ENCODE peak calls at places on chromosomes 11 and 22, in four cellular contexts. One of them, this sample, is unnamed.

GRCh38 chr22:31647066-31647465 is 14.9 kb downstream of the PISD start:
- DNase-seq in hepatocyte: no peak
- DNase-seq in EL: peak
- DNase-seq in fibroblast of gingiva: no peak
- DNase-seq in this sample: no peak

GRCh38 chr11:33536178-33536577 is 164.4 kb downstream of the C11orf91 start:
- DNase-seq in hepatocyte: no peak
- DNase-seq in EL: no peak
- DNase-seq in fibroblast of gingiva: no peak
- DNase-seq in this sample: no peak

GRCh38 chr11:84583106-84583505 is 1044.0 kb downstream of the DLG2 start:
- DNase-seq in fibroblast of gingiva: no peak
- DNase-seq in hepatocyte: no peak
- DNase-seq in EL: no peak
- DNase-seq in this sample: no peak

GRCh38 chr11:24779791-24780190 is 282.9 kb downstream of the LUZP2 start:
- DNase-seq in hepatocyte: no peak
- DNase-seq in EL: no peak
- DNase-seq in fibroblast of gingiva: no peak
- DNase-seq in this sample: no peak

GRCh38 chr11:125170001-125170405 is 5.5 kb downstream of the PKNOX2 start:
- DNase-seq in hepatocyte: no peak
- DNase-seq in fibroblast of gingiva: no peak
- DNase-seq in EL: no peak
- DNase-seq in this sample: no peak

GRCh38 chr11:35237860-35238715 is 99.1 kb downstream of the CD44 start:
- DNase-seq in fibroblast of gingiva: no peak
- DNase-seq in hepatocyte: peak
- DNase-seq in EL: peak
- DNase-seq in this sample: no peak

GRCh38 chr22:24433868-24434471 is 6.6 kb downstream of the ADORA2A start:
- DNase-seq in fibroblast of gingiva: peak
- DNase-seq in hepatocyte: no peak
- DNase-seq in EL: peak
- DNase-seq in this sample: peak

GRCh38 chr22:49018601-49019000 is 809.1 kb downstream of the BRD1 start:
- DNase-seq in hepatocyte: no peak
- DNase-seq in fibroblast of gingiva: no peak
- DNase-seq in EL: no peak
- DNase-seq in this sample: no peak

GRCh38 chr22:36197065-36197440 is 4.6 kb downstream of the APOL4 start:
- DNase-seq in hepatocyte: peak
- DNase-seq in fibroblast of gingiva: no peak
- DNase-seq in EL: peak
- DNase-seq in this sample: no peak

GRCh38 chr11:587978-588380 is 11.7 kb downstream of the PHRF1 start:
- DNase-seq in hepatocyte: peak
- DNase-seq in EL: peak
- DNase-seq in fibroblast of gingiva: peak
- DNase-seq in this sample: peak

GRCh38 chr11:109696191-109696897 is 274.4 kb downstream of the C11orf87 start:
- DNase-seq in fibroblast of gingiva: no peak
- DNase-seq in EL: peak
- DNase-seq in hepatocyte: no peak
- DNase-seq in this sample: peak

GRCh38 chr11:96341237-96342130 is 1.5 kb downstream of the MAML2 start:
- DNase-seq in hepatocyte: peak
- DNase-seq in EL: peak
- DNase-seq in fibroblast of gingiva: peak
- DNase-seq in this sample: peak

GRCh38 chr11:66882540-66882939 is 25.7 kb downstream of the LRFN4 start:
- DNase-seq in hepatocyte: no peak
- DNase-seq in EL: no peak
- DNase-seq in fibroblast of gingiva: no peak
- DNase-seq in this sample: no peak

GRCh38 chr11:2736577-2737225 is 36.9 kb upstream of the KCNQ1OT1 start:
- DNase-seq in EL: no peak
- DNase-seq in hepatocyte: no peak
- DNase-seq in fibroblast of gingiva: no peak
- DNase-seq in this sample: no peak

GRCh38 chr11:44032304-44033085 is 15.3 kb upstream of the ACCSL start:
- DNase-seq in EL: peak
- DNase-seq in hepatocyte: no peak
- DNase-seq in fibroblast of gingiva: no peak
- DNase-seq in this sample: peak

GRCh38 chr22:37753746-37754145 is 54.0 kb upstream of the GCAT start:
- DNase-seq in EL: peak
- DNase-seq in hepatocyte: no peak
- DNase-seq in fibroblast of gingiva: peak
- DNase-seq in this sample: no peak

GRCh38 chr22:39241632-39242388 is 3.0 kb downstream of the PDGFB start:
- DNase-seq in fibroblast of gingiva: no peak
- DNase-seq in hepatocyte: peak
- DNase-seq in EL: no peak
- DNase-seq in this sample: no peak

GRCh38 chr11:19519912-19520641 is 192.6 kb upstream of the NAV2 start:
- DNase-seq in hepatocyte: peak
- DNase-seq in fibroblast of gingiva: no peak
- DNase-seq in EL: peak
- DNase-seq in this sample: no peak

GRCh38 chr22:43060213-43060612 is 29.0 kb downstream of the TTLL1 start:
- DNase-seq in EL: peak
- DNase-seq in fibroblast of gingiva: no peak
- DNase-seq in hepatocyte: peak
- DNase-seq in this sample: no peak

GRCh38 chr11:61482513-61482912 is 26.0 kb upstream of the LRRC10B start:
- DNase-seq in hepatocyte: no peak
- DNase-seq in EL: peak
- DNase-seq in fibroblast of gingiva: no peak
- DNase-seq in this sample: peak

GRCh38 chr11:44270403-44271192 is 39.3 kb downstream of the ALX4 start:
- DNase-seq in EL: no peak
- DNase-seq in fibroblast of gingiva: no peak
- DNase-seq in hepatocyte: no peak
- DNase-seq in this sample: no peak

GRCh38 chr22:49212466-49212865 is 615.2 kb downstream of the BRD1 start:
- DNase-seq in hepatocyte: no peak
- DNase-seq in EL: no peak
- DNase-seq in fibroblast of gingiva: no peak
- DNase-seq in this sample: no peak

GRCh38 chr22:23888615-23889401 is 5.4 kb upstream of the MIF start:
- DNase-seq in EL: peak
- DNase-seq in fibroblast of gingiva: peak
- DNase-seq in hepatocyte: no peak
- DNase-seq in this sample: peak

GRCh38 chr11:88384004-88384677 is 46.6 kb upstream of the CTSC start:
- DNase-seq in hepatocyte: no peak
- DNase-seq in fibroblast of gingiva: no peak
- DNase-seq in EL: peak
- DNase-seq in this sample: peak

GRCh38 chr11:82682003-82682751 is 51.5 kb downstream of the FAM181B start:
- DNase-seq in hepatocyte: peak
- DNase-seq in fibroblast of gingiva: peak
- DNase-seq in EL: peak
- DNase-seq in this sample: peak

GRCh38 chr22:42520663-42521546 is 1.3 kb upstream of the RRP7A start:
- DNase-seq in hepatocyte: no peak
- DNase-seq in fibroblast of gingiva: no peak
- DNase-seq in EL: no peak
- DNase-seq in this sample: no peak

GRCh38 chr22:45170001-45170466 is 6.3 kb downstream of the NUP50 start:
- DNase-seq in fibroblast of gingiva: no peak
- DNase-seq in hepatocyte: no peak
- DNase-seq in EL: peak
- DNase-seq in this sample: no peak

GRCh38 chr11:105071060-105071732 is 26.1 kb upstream of the CARD16 start:
- DNase-seq in fibroblast of gingiva: no peak
- DNase-seq in hepatocyte: no peak
- DNase-seq in EL: no peak
- DNase-seq in this sample: no peak

GRCh38 chr11:82038151-82038550 is 695.5 kb downstream of the FAM181B start:
- DNase-seq in hepatocyte: no peak
- DNase-seq in EL: no peak
- DNase-seq in fibroblast of gingiva: no peak
- DNase-seq in this sample: no peak

GRCh38 chr11:26028294-26028954 is 303.5 kb upstream of the ANO3 start:
- DNase-seq in hepatocyte: peak
- DNase-seq in fibroblast of gingiva: peak
- DNase-seq in EL: peak
- DNase-seq in this sample: peak

GRCh38 chr22:36455571-36456458 is 25.6 kb downstream of the TXN2 start:
- DNase-seq in EL: no peak
- DNase-seq in hepatocyte: peak
- DNase-seq in fibroblast of gingiva: no peak
- DNase-seq in this sample: no peak

GRCh38 chr22:29434288-29434687 is 4.1 kb upstream of the RFPL1 start:
- DNase-seq in EL: no peak
- DNase-seq in hepatocyte: no peak
- DNase-seq in fibroblast of gingiva: no peak
- DNase-seq in this sample: no peak

GRCh38 chr11:100777118-100777517 is 90.0 kb downstream of the ARHGAP42 start:
- DNase-seq in hepatocyte: peak
- DNase-seq in EL: no peak
- DNase-seq in fibroblast of gingiva: no peak
- DNase-seq in this sample: no peak

GRCh38 chr11:66956689-66957290 is 1.4 kb downstream of the PC start:
- DNase-seq in fibroblast of gingiva: peak
- DNase-seq in EL: peak
- DNase-seq in hepatocyte: peak
- DNase-seq in this sample: peak

This sample was measured in HFFc6.